ENCODE peak calls at places on chromosomes 11 and 22, in five cellular contexts. E, O, L, T and R are unnamed samples.

GRCh38 chr22:39999144-39999757 is 4.5 kb downstream of the FAM83F start:
- DNase-seq in E (no peak), O (no peak), L (peak), T (peak), R (no peak)

GRCh38 chr11:134654161-134654915 is 242.3 kb upstream of the B3GAT1 start:
- DNase-seq in E (no peak), O (no peak), L (no peak), T (no peak), R (no peak)

GRCh38 chr22:19431641-19432091 is at the start of gene HIRA:
- DNase-seq in E (peak), O (peak), L (peak), T (peak), R (peak)

GRCh38 chr22:40606306-40606705 is 30.2 kb downstream of the MRTFA start:
- DNase-seq in E (no peak), O (no peak), L (no peak), T (no peak), R (no peak)

GRCh38 chr11:27242591-27242990 is 120.4 kb downstream of the CCDC34 start:
- DNase-seq in E (no peak), O (no peak), L (peak), T (no peak), R (no peak)

GRCh38 chr11:103659138-103659734 is 377.2 kb upstream of the DDI1 start:
- DNase-seq in E (no peak), O (no peak), L (no peak), T (peak), R (no peak)

GRCh38 chr22:32079110-32080089 is 36.3 kb downstream of the SLC5A1 start:
- DNase-seq in E (no peak), O (no peak), L (peak), T (peak), R (no peak)

GRCh38 chr11:74397531-74398243 is 546 bp downstream of the PGM2L1 start:
- DNase-seq in E (peak), O (no peak), L (no peak), T (peak), R (no peak)

GRCh38 chr22:49828599-49828965 is 909 bp upstream of the BRD1 start:
- DNase-seq in E (no peak), O (no peak), L (no peak), T (no peak), R (no peak)

GRCh38 chr22:37880668-37881440 is 25.2 kb upstream of the MICALL1 start:
- DNase-seq in E (no peak), O (no peak), L (peak), T (peak), R (peak)

GRCh38 chr22:36409911-36410756 is 22.4 kb upstream of the MYH9 start:
- DNase-seq in E (peak), O (peak), L (no peak), T (peak), R (peak)
- H3K4me3 ChIP-seq in E (peak), O (peak), L (no peak), T (peak), R (peak)

DNA sequence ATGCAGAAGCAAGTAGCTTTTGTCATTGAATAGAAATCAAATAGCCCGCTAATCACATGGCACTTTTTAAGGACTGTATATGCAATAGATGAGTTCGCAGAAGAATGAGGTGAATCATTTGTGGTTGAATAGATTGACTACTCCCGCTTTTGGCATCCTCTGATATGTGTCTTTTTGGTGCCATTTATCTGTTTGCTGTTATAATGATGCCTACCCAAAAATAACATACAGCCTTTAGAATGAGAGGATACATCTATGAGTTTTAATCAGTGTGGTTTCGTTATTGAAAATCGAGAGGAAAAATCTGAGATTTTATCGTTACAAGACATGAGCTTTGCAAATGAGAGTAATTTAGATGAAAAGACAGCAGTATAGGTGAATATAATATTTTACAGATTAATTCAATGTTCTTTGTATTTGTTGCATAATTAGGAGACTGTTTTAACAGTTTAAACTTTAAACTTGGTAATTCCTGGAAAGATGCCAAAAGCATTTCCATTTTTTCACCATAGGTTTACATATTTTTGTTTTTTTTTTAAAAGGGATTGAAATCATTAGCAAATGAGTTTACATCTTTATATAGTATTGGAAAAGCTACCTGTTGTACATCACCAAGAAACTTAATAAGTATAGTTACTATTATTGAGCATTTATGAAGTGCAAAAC is 1.8 kb downstream of the PDE3B start:
- DNase-seq in E (no peak), O (no peak), L (peak), T (peak), R (no peak)
- H3K4me3 ChIP-seq in E (peak), O (peak), L (peak), T (peak), R (peak)

GRCh38 chr11:96207459-96208449 is 135.2 kb downstream of the MAML2 start:
- DNase-seq in E (no peak), O (no peak), L (no peak), T (peak), R (no peak)
- H3K4me3 ChIP-seq in E (no peak), O (no peak), L (no peak), T (no peak), R (no peak)

DNA sequence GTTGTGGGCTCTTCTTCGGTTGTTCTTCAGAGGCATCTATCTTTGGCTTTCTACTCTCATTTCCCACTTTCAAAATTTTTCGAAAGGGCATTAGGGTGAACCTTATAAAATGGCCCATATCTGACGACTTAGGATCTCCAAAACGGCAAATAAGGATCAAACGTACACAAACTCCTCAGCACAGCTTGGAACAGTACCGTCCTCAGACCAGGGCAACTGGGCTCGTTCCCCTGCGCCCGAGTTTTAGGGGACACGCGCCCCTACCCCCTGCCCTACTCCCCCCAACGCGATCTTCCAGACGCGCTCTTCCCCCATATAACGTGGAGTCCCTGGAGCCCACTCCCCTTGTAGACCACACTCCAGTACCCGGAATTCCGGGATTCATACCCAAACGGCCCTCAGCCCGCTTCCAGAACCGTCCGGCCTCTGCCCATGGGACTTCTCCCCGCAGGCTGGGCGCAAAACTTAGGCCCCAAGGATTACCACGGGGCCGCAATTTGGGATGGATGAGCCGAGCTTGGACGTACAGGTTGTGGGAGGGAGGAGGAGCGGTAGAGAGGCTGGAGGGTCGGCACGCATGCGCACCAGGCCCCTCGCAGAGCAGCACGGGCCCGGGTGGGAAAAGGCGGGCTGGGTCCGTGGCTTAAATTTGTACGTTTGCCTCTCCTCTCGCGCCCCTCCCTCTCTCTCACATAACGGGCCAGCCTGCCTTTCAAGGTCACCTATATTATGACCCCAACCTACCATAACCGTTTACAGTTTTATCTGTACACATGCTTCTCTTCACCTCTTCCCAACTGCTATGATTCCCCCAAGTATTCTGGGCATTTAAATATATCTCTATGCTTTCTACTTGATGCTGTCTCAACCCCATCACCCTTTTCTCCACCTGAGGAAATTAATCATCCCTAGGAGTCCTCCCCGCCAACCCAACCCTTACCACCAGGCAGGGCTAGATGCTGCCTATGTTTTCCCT is 3.4 kb downstream of the CCDC89 start:
- DNase-seq in E (peak), O (peak), L (peak), T (no peak), R (peak)
- H3K4me3 ChIP-seq in E (peak), O (peak), L (peak), T (peak), R (peak)